ENCODE peak calls at places on chromosomes 13 and 19, in eight cellular contexts. I is K562; G is effector memory CD4-positive, alpha-beta T cell; W is fibroblast of lung; N is Karpas-422; Y is heart left ventricle; K is ovary; L is esophagus squamous epithelium. B is an unnamed sample.

GRCh38 chr13:45713106-45713690 is 11.1 kb downstream of the CBY2 start:
- DNase-seq in N (no peak), K (no peak), L (no peak), W (no peak), I (no peak), Y (no peak), G (no peak), B (no peak)

GRCh38 chr19:8036438-8037099 is 16.0 kb upstream of the CCL25 start:
- DNase-seq in G (no peak), L (no peak), K (no peak), Y (no peak), I (no peak), W (no peak), N (no peak), B (no peak)

GRCh38 chr19:2751438-2751830 is 11.6 kb upstream of the SLC39A3 start:
- DNase-seq in G (no peak), I (no peak), N (no peak), W (no peak), L (no peak), K (no peak), Y (no peak), B (no peak)

GRCh38 chr19:55304279-55304978 is 20.6 kb downstream of the BRSK1 start:
- DNase-seq in Y (no peak), K (peak), I (peak), N (peak), G (no peak), L (no peak), W (peak), B (peak)

GRCh38 chr13:106491928-106492327 is 43.5 kb downstream of the EFNB2 start:
- DNase-seq in Y (no peak), L (no peak), K (no peak), W (no peak), G (no peak), I (no peak), N (no peak), B (no peak)

GRCh38 chr19:48394331-48395169 is 1.1 kb downstream of the GRIN2D start:
- DNase-seq in K (no peak), I (no peak), N (no peak), W (no peak), G (no peak), L (no peak), Y (no peak), B (peak)

GRCh38 chr13:36282818-36283432 is 14.7 kb downstream of the CCDC169 start:
- DNase-seq in K (no peak), Y (no peak), L (no peak), W (peak), N (peak), I (peak), G (no peak), B (peak)

GRCh38 chr19:3129112-3129511 is 6.7 kb upstream of the GNA15 start:
- DNase-seq in G (no peak), I (peak), K (no peak), Y (no peak), L (no peak), W (peak), N (peak), B (peak)

GRCh38 chr13:74274946-74275345 is 140.7 kb upstream of the KLF12 start:
- DNase-seq in G (no peak), L (no peak), N (no peak), K (no peak), I (no peak), Y (no peak), W (peak), B (no peak)

GRCh38 chr13:52405767-52406494 is at the start of gene THSD1:
- DNase-seq in N (no peak), I (no peak), W (peak), L (no peak), G (no peak), K (peak), Y (peak), B (peak)

GRCh38 chr13:80141114-80141849 is 199.6 kb downstream of the SPRY2 start:
- DNase-seq in N (no peak), W (peak), I (no peak), L (no peak), G (no peak), K (peak), Y (peak), B (no peak)

GRCh38 chr19:41554902-41555301 is 21.1 kb upstream of the CEACAM21 start:
- DNase-seq in G (no peak), L (no peak), I (no peak), W (no peak), K (no peak), N (no peak), Y (no peak), B (no peak)

GRCh38 chr19:2097330-2098327 is 914 bp downstream of the IZUMO4 start:
- DNase-seq in I (peak), L (no peak), K (peak), Y (no peak), W (no peak), N (peak), G (peak), B (peak)

GRCh38 chr19:48780684-48781391 is 25.5 kb downstream of the FGF21 start:
- DNase-seq in W (peak), N (no peak), I (peak), K (no peak), Y (no peak), G (no peak), L (no peak), B (no peak)

GRCh38 chr13:98322091-98322718 is 145.1 kb upstream of the RNF113B start:
- DNase-seq in W (no peak), Y (no peak), I (no peak), N (no peak), G (no peak), K (no peak), L (no peak), B (no peak)

GRCh38 chr13:106528711-106529414 is 6.6 kb downstream of the EFNB2 start:
- DNase-seq in L (no peak), I (no peak), K (no peak), N (no peak), W (no peak), G (no peak), Y (no peak), B (no peak)

GRCh38 chr13:77810891-77811290 is 107.7 kb downstream of the EDNRB start:
- DNase-seq in K (no peak), G (no peak), W (no peak), Y (no peak), N (no peak), L (no peak), I (no peak), B (no peak)

GRCh38 chr13:108369412-108369811 is 99.9 kb downstream of the TNFSF13B start:
- DNase-seq in K (no peak), G (no peak), Y (no peak), I (no peak), N (no peak), L (no peak), W (no peak), B (no peak)

GRCh38 chr13:102040812-102041211 is 361.0 kb downstream of the FGF14 start:
- DNase-seq in L (no peak), N (no peak), G (no peak), W (no peak), Y (no peak), I (no peak), K (no peak), B (no peak)

GRCh38 chr13:27641711-27642502 is 20.2 kb downstream of the POLR1D start:
- DNase-seq in W (peak), L (no peak), N (no peak), G (no peak), Y (no peak), K (no peak), I (no peak), B (no peak)

GRCh38 chr19:21256722-21257121 is 72.5 kb downstream of the ZNF708 start:
- DNase-seq in I (peak), N (peak), L (no peak), W (peak), G (no peak), K (no peak), Y (no peak), B (peak)

GRCh38 chr13:44489751-44490150 is 86.4 kb downstream of the TSC22D1 start:
- DNase-seq in K (no peak), W (no peak), Y (no peak), I (no peak), N (no peak), G (no peak), L (no peak), B (no peak)

GRCh38 chr19:14371321-14371821 is 9.9 kb upstream of the ADGRE5 start:
- DNase-seq in G (no peak), W (no peak), K (no peak), I (no peak), N (no peak), L (no peak), Y (no peak), B (no peak)

GRCh38 chr13:39483326-39483725 is 119.7 kb downstream of the LHFPL6 start:
- DNase-seq in I (no peak), Y (no peak), L (no peak), K (no peak), G (no peak), W (no peak), N (no peak), B (no peak)

GRCh38 chr13:106756446-106756845 is 188.5 kb upstream of the ARGLU1 start:
- DNase-seq in L (no peak), Y (peak), N (no peak), G (no peak), W (no peak), I (no peak), K (no peak), B (no peak)

GRCh38 chr13:113837554-113838355 is 26.1 kb downstream of the GAS6 start:
- DNase-seq in Y (peak), K (peak), W (peak), N (no peak), G (no peak), I (peak), L (peak), B (no peak)

GRCh38 chr19:15469513-15470297 is 5.4 kb upstream of the RASAL3 start:
- DNase-seq in N (no peak), I (no peak), W (no peak), L (no peak), Y (no peak), G (no peak), K (no peak), B (peak)

GRCh38 chr13:114118763-114119123 is 13.7 kb downstream of the RASA3 start:
- DNase-seq in G (no peak), N (no peak), L (no peak), K (no peak), Y (no peak), I (no peak), W (peak), B (no peak)

GRCh38 chr19:3606690-3607289 is at the start of gene TBXA2R:
- DNase-seq in Y (peak), L (no peak), N (peak), W (peak), I (peak), K (peak), G (peak), B (peak)

GRCh38 chr19:7088999-7089398 is 19.5 kb downstream of the ZNF557 start:
- DNase-seq in N (no peak), I (no peak), G (no peak), K (no peak), W (no peak), L (no peak), Y (no peak), B (no peak)

GRCh38 chr13:50531917-50532899 is 311.3 kb downstream of the DLEU7 start:
- DNase-seq in W (peak), I (no peak), K (no peak), L (no peak), G (no peak), Y (no peak), N (peak), B (no peak)

GRCh38 chr19:45468803-45469131 is 971 bp downstream of the FOSB start:
- DNase-seq in I (no peak), K (no peak), L (no peak), G (no peak), N (peak), W (peak), Y (no peak), B (no peak)

GRCh38 chr19:54454781-54455675 is 6.0 kb downstream of the LENG8 start:
- DNase-seq in K (no peak), G (no peak), L (no peak), I (no peak), Y (no peak), W (no peak), N (no peak), B (no peak)

GRCh38 chr13:107824636-107825035 is 390.7 kb downstream of the LIG4 start:
- DNase-seq in W (no peak), I (no peak), G (no peak), K (no peak), Y (no peak), L (no peak), N (no peak), B (no peak)

GRCh38 chr13:40026174-40026585 is 370.7 kb downstream of the COG6 start:
- DNase-seq in I (no peak), N (no peak), L (no peak), K (no peak), W (peak), G (no peak), Y (no peak), B (no peak)

GRCh38 chr19:39046037-39046821 is 13.9 kb upstream of the FBXO27 start:
- DNase-seq in K (no peak), L (no peak), W (no peak), Y (no peak), I (peak), G (no peak), N (peak), B (peak)

GRCh38 chr13:20518652-20519051 is 7.0 kb downstream of the CRYL1 start:
- DNase-seq in W (no peak), G (no peak), N (no peak), I (no peak), Y (no peak), L (no peak), K (no peak), B (no peak)
- H3K27ac ChIP-seq in W (no peak), G (no peak), N (no peak), I (no peak), Y (no peak), L (no peak), K (no peak), B (no peak)

DNA sequence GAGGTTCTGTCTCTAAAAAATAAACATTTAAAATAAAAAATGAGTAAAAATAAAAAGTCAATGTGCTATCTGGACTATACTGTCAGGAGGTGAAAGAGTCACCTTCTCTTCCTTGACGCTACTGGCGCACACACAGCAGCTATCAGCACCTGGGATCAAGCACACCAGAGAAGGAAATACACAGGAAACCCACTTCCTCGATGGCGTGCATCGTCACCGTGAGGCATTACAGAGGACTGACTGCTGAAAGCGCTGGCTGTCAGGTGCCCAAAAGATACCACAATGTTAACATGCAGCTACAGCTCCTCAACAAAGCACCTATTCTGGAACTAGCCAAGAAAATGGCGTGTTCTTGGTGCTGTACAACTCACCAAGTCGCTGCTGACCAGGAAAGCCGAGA is 6.1 kb downstream of the SLC35E1 start:
- DNase-seq in I (no peak), N (no peak), Y (no peak), K (no peak), G (peak), W (no peak), L (no peak), B (no peak)
- H3K27ac ChIP-seq in I (no peak), N (no peak), Y (no peak), K (no peak), G (peak), W (no peak), L (peak), B (no peak)

DNA sequence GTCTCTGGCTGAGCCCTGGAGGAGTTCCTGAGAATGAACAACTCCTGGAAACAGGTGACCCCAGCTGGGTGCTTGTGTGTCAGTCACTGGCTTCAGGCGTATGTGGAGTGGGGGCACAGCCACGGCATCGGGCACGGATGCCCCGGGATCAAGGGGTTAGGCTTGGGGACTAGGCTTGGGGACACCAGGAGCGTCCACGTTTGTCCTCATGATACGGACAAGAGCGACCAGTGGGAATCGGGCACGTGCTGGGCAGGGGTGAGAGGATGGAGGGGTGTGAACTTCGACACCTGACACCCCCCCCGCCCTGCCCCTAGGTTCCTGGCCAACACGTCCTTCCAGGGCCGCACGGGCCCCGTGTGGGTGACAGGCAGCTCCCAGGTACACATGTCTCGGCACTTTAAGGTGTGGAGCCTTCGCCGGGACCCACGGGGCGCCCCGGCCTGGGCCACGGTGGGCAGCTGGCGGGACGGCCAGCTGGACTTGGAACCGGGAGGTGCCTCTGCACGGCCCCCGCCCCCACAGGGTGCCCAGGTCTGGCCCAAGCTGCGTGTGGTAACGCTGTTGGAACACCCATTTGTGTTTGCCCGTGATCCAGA is 4.1 kb downstream of the GRIN3B start:
- DNase-seq in I (no peak), N (no peak), W (no peak), Y (no peak), L (no peak), K (no peak), G (no peak), B (no peak)
- H3K27ac ChIP-seq in I (no peak), N (no peak), W (no peak), Y (no peak), L (no peak), K (no peak), G (no peak), B (no peak)

GRCh38 chr19:50204811-50205675 is 1.6 kb downstream of the MYH14 start:
- DNase-seq in L (no peak), Y (peak), I (no peak), G (no peak), N (no peak), W (no peak), K (peak), B (peak)

GRCh38 chr19:50207730-50208129 is 4.3 kb downstream of the MYH14 start:
- DNase-seq in G (no peak), K (no peak), L (no peak), Y (no peak), W (no peak), I (no peak), N (no peak), B (no peak)

GRCh38 chr19:50206191-50206590 is 2.8 kb downstream of the MYH14 start:
- DNase-seq in Y (no peak), W (no peak), K (no peak), I (no peak), L (no peak), N (no peak), G (no peak), B (no peak)

GRCh38 chr19:50204081-50204428 is 633 bp downstream of the MYH14 start:
- DNase-seq in W (no peak), I (no peak), K (no peak), Y (no peak), G (no peak), L (no peak), N (no peak), B (no peak)

GRCh38 chr19:50205681-50206138 is 2.3 kb downstream of the MYH14 start:
- DNase-seq in L (no peak), I (no peak), N (no peak), K (no peak), G (no peak), Y (no peak), W (no peak), B (peak)
- H3K27ac ChIP-seq in L (peak), I (no peak), N (no peak), K (no peak), G (no peak), Y (peak), W (no peak), B (no peak)

GRCh38 chr13:110281736-110282135 is 25.2 kb downstream of the COL4A1 start:
- DNase-seq in N (no peak), I (no peak), W (no peak), Y (peak), G (no peak), K (no peak), L (no peak), B (no peak)
- H3K27ac ChIP-seq in N (no peak), I (no peak), W (no peak), Y (peak), G (no peak), K (peak), L (peak), B (no peak)

DNA sequence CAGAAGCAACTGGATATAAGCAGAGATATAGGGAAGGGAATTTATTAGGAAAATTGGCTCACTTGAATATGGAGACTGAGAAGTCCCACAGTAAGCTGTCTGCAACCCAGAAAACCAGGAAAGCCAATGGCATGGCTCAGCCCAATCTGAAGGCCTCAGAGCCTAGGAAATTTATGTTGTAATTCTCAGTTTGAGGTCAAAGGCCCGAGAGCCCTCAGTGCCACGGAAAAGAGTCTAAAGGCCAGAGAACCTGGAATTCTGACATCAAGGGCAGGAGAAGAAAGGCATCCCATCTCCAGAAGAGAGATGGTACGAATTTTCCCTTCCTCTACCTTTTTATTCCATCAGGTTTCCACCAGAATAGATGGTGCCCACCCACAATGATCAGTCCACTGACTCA is 20.1 kb upstream of the RXFP2 start:
- DNase-seq in L (no peak), W (no peak), K (no peak), Y (no peak), N (no peak), G (no peak), I (no peak), B (no peak)
- H3K27ac ChIP-seq in L (no peak), W (no peak), K (no peak), Y (no peak), N (no peak), G (no peak), I (no peak), B (no peak)

DNA sequence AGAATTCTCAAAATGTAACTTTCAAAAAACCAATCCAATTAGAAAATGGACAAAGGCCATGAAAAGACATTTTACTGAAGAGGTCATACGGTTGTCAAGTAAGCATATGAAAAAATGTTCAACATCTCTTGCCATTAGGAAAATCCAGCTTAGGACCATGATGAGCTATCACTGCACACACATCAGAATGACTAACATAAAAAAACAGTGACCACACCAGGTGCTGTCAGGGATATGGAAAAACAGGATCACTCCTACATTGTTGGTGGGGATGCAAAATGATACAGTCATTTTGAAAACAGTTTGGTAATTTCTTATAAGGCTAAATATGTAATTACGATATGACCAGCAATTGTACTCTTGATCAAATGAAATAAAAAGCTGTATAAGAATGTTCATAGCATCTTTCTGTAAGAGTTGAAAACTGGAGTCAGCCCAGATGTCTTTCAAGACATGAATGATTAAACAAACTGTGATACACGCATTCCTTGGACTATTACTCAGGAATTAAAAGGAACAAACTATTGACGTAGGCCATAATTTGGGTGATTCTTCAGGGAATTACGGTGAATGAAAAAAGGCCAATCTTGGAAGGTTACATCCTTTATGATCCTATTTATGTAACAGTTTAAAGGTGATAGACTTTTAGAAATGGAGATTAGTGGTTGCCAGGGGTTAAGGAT is 26.9 kb upstream of the RCBTB2 start:
- DNase-seq in I (peak), Y (no peak), K (no peak), L (no peak), G (no peak), W (peak), N (no peak), B (no peak)
- H3K27ac ChIP-seq in I (peak), Y (no peak), K (no peak), L (no peak), G (no peak), W (no peak), N (no peak), B (no peak)